ENCODE peak calls at places on chromosome 18, in five cellular contexts. Z is A549, G is heart left ventricle, B is tibial nerve, S is endothelial cell of umbilical vein. F is an unnamed sample.

GRCh38 chr18:62281684-62282083 is 43.4 kb upstream of the TNFRSF11A start:
- DNase-seq in S (peak; percentile 83), G (no peak), Z (no peak), B (no peak), F (peak; percentile 7)

GRCh38 chr18:61991201-61991600 is 98.4 kb upstream of the RNF152 start:
- DNase-seq in G (no peak), S (peak; percentile 41), B (no peak), Z (no peak), F (no peak)

GRCh38 chr18:62554083-62554815 is 31.4 kb downstream of the ZCCHC2 start:
- DNase-seq in Z (no peak), S (peak; percentile 40), B (no peak), G (no peak), F (no peak)

GRCh38 chr18:57440331-57441101 is 5.3 kb downstream of the ONECUT2 start:
- DNase-seq in Z (no peak), S (no peak), G (no peak), B (no peak), F (no peak)

GRCh38 chr18:48801728-48802542 is 148.8 kb downstream of the SMAD7 start:
- DNase-seq in G (peak; percentile 15), Z (no peak), S (no peak), B (no peak), F (no peak)

GRCh38 chr18:34122724-34123334 is 101.9 kb downstream of the NOL4 start:
- DNase-seq in Z (peak; percentile 2), B (no peak), S (peak; percentile 56), G (no peak), F (peak; percentile 51)

GRCh38 chr18:37946324-37946723 is 380.7 kb upstream of the CELF4 start:
- DNase-seq in Z (no peak), B (no peak), G (no peak), S (no peak), F (no peak)

GRCh38 chr18:28432350-28432749 is 255.4 kb upstream of the CDH2 start:
- DNase-seq in Z (no peak), B (no peak), S (peak; percentile 3), G (no peak), F (no peak)

GRCh38 chr18:27860701-27861107 is 316.2 kb downstream of the CDH2 start:
- DNase-seq in G (peak; percentile 19), S (no peak), B (no peak), Z (no peak), F (no peak)

GRCh38 chr18:32576296-32576916 is 105.7 kb upstream of the GAREM1 start:
- DNase-seq in G (no peak), Z (no peak), S (peak; percentile 25), B (no peak), F (peak; percentile 27)

GRCh38 chr18:38368246-38368645 is 802.6 kb upstream of the CELF4 start:
- DNase-seq in B (no peak), G (no peak), S (no peak), Z (no peak), F (no peak)

GRCh38 chr18:26655614-26656400 is 107.5 kb upstream of the KCTD1 start:
- DNase-seq in G (peak; percentile 53), B (no peak), Z (peak; percentile 31), S (peak; percentile 20), F (peak; percentile 57)

GRCh38 chr18:63318882-63319382 is 637 bp downstream of the BCL2 start:
- DNase-seq in B (no peak), G (no peak), Z (no peak), S (peak; percentile 31), F (no peak)

GRCh38 chr18:67766930-67767329 is 250.4 kb upstream of the DSEL start:
- DNase-seq in B (no peak), S (peak; percentile 78), Z (no peak), G (no peak), F (peak; percentile 8)

GRCh38 chr18:63264871-63265270 is 54.7 kb downstream of the BCL2 start:
- DNase-seq in S (no peak), B (no peak), Z (no peak), G (no peak), F (no peak)

GRCh38 chr18:24630346-24630880 is 170.0 kb downstream of the HRH4 start:
- DNase-seq in G (no peak), S (no peak), B (no peak), Z (no peak), F (no peak)

GRCh38 chr18:75475228-75475627 is 47.7 kb upstream of the SMIM21 start:
- DNase-seq in Z (no peak), S (peak; percentile 43), G (no peak), B (no peak), F (no peak)

GRCh38 chr18:48942554-48943261 is 8.1 kb downstream of the SMAD7 start:
- DNase-seq in G (no peak), Z (peak; percentile 94), B (no peak), S (peak; percentile 42), F (no peak)

GRCh38 chr18:61545281-61546245 is 212.3 kb downstream of the CDH20 start:
- DNase-seq in Z (no peak), S (peak; percentile 66), G (no peak), B (no peak), F (no peak)

GRCh38 chr18:11714244-11714918 is 25.3 kb downstream of the GNAL start:
- DNase-seq in G (no peak), B (no peak), S (no peak), Z (no peak), F (no peak)

GRCh38 chr18:46468431-46469180 is 188.4 kb downstream of the LOXHD1 start:
- DNase-seq in Z (no peak), B (no peak), S (no peak), G (no peak), F (no peak)

GRCh38 chr18:75395137-75395536 is 32.4 kb downstream of the SMIM21 start:
- DNase-seq in S (no peak), Z (no peak), G (no peak), B (no peak), F (no peak)

GRCh38 chr18:56576826-56577573 is 61.4 kb downstream of the TXNL1 start:
- DNase-seq in B (no peak), S (no peak), G (peak; percentile 61), Z (no peak), F (no peak)

GRCh38 chr18:11830585-11830984 is 20.6 kb upstream of the CHMP1B start:
- DNase-seq in B (no peak), G (no peak), Z (no peak), S (no peak), F (no peak)

GRCh38 chr18:48975817-48976649 is 25.3 kb upstream of the SMAD7 start:
- DNase-seq in S (peak; percentile 35), B (no peak), Z (peak; percentile 71), G (peak; percentile 63), F (peak; percentile 70)

GRCh38 chr18:48778344-48779011 is 172.3 kb downstream of the SMAD7 start:
- DNase-seq in S (no peak), Z (no peak), B (no peak), G (no peak), F (no peak)

GRCh38 chr18:70698574-70698973 is 409.7 kb downstream of the SOCS6 start:
- DNase-seq in G (no peak), Z (no peak), S (no peak), B (no peak), F (no peak)

GRCh38 chr18:70705831-70706416 is 417.1 kb downstream of the SOCS6 start:
- DNase-seq in S (no peak), Z (no peak), G (no peak), B (no peak), F (no peak)

DNA sequence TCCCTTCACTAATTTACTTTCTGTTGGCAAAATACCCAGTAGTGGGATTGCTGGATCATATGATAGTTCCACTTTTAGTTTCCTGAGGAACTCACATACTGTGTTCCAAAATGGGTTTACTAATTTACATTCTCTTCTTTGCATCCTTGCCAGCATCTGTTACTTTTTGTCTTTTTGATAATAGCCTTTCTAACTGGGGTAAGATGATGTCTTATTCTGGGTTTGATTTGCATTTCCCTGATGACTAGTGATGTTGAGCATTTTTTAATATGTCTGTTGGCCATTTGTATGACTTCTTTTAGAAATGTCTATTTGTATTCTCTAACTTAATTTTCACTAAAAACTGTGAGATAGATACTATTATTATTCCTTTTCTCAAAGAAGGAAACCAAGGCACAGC is 411.7 kb downstream of the SOCS6 start:
- DNase-seq in Z (no peak), G (no peak), B (no peak), S (no peak), F (no peak)
- TF ChIP-seq POLR2A in Z (no peak), G (no peak), B (no peak), S (no peak), F (no peak)

DNA sequence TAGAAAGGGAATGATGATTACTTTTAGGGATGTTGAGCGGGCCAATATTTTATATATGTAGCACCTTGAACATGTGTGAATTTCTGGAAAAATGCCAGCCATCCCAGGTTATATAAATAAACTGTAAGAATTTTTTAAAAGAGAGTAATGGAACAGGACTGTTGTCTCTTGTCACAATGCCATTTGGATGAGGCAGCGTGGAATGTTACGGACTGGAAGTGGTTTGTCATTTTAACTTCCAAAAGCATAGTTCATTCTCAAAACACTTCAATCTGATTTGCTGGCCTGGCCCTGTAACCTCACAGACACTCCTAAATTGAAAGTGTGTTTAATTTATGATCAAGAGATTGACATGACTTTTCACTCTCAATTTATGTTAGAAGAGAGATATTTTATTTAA is 70.8 kb downstream of the TPGS2 start:
- DNase-seq in Z (no peak), B (no peak), S (no peak), G (no peak), F (no peak)
- H3K4me3 ChIP-seq in Z (no peak overlapping the region), B (no peak overlapping the region), S (no peak overlapping the region), G (no peak overlapping the region), F (no peak overlapping the region)

GRCh38 chr18:73688161-73688560 is 459.5 kb downstream of the FBXO15 start:
- DNase-seq in B (no peak), Z (no peak), G (no peak), S (no peak), F (no peak)

GRCh38 chr18:73691624-73692023 is 456.0 kb downstream of the FBXO15 start:
- DNase-seq in B (no peak), Z (no peak), S (no peak), G (no peak), F (no peak)

GRCh38 chr18:73690222-73690621 is 457.4 kb downstream of the FBXO15 start:
- DNase-seq in G (no peak), Z (no peak), B (no peak), S (no peak), F (no peak)

GRCh38 chr18:73691118-73691517 is 456.5 kb downstream of the FBXO15 start:
- DNase-seq in Z (no peak), G (no peak), S (peak; percentile 4), B (no peak), F (no peak)

DNA sequence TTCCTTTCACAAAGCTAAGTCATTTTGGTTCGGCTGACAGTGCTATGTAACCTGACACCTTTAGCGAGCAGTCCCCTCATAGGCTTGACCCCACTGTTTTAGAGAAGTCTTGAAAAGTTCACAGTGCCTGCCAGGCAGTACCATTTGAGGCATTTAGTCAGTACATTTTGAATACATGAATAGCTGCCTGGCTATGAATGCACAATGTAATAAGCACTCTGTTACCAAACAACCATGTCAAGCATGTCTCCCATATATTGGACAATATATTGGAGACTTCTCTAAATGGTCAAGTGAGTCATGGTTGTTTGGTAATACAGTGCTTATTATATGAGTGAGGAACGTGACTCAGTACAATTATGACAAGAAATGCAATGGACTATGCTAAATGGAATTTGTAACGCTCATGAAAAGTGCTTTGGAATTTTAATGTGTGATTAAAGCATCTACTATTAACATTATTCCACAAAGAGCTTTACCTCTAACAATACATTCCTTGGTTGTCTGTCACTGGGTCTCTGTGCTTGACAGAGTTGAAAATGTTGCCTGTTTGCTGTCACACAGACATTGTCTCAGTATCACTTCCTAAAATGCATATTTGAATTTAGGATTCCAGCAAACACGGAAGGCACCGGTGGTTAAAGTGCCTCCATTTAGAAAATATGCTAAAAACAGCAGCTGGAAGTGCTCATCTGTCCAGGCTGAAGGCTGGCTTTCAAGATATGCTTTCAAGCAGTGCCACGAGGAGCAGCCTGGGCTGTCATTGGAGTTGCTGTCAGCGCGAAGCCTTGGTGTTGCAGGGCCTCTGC is 458.6 kb downstream of the FBXO15 start:
- DNase-seq in B (no peak), S (no peak), G (no peak), Z (no peak), F (no peak)
- TF ChIP-seq POLR2A in B (no peak), S (no peak), G (no peak), Z (no peak), F (no peak)

GRCh38 chr18:23583071-23583865 is 3.0 kb downstream of the NPC1 start:
- DNase-seq in G (no peak), Z (no peak), B (no peak), S (no peak), F (no peak)
- H3K4me3 ChIP-seq in G (no peak overlapping the region), Z (peak overlapping the region; percentile 4), B (no peak overlapping the region), S (no peak overlapping the region), F (no peak overlapping the region)